ENCODE peak calls at places on chromosome 15, in six cellular contexts. M is small intestine; V is stimulated activated CD8-positive, alpha-beta memory T cell treated with anti-CD3 and anti-CD28 coated beads, Interleukin-2, amount 100 ng/mL, for 48 hours; S is adrenal gland; G is epithelial cell of prostate; P is astrocyte of the spinal cord. U is an unnamed sample.

GRCh38 chr15:31147943-31148621 is 46.6 kb upstream of the TRPM1 start:
- DNase-seq in G (no peak), S (no peak), P (no peak), V (no peak), M (no peak), U (no peak)

GRCh38 chr15:80568876-80569605 is 126.1 kb upstream of the ABHD17C start:
- DNase-seq in V (no peak), M (no peak), S (no peak), P (peak), G (no peak), U (no peak)

GRCh38 chr15:64930019-64930652 is 18.4 kb downstream of the ANKDD1A start:
- DNase-seq in G (no peak), P (no peak), M (no peak), V (no peak), S (no peak), U (no peak)

GRCh38 chr15:66771351-66771650 is 69.3 kb downstream of the SMAD6 start:
- DNase-seq in P (no peak), G (no peak), M (no peak), V (no peak), S (no peak), U (no peak)

GRCh38 chr15:61921093-61921492 is 139.2 kb downstream of the VPS13C start:
- DNase-seq in V (no peak), M (no peak), G (no peak), S (no peak), P (no peak), U (no peak)

GRCh38 chr15:76753771-76754170 is 151.4 kb downstream of the SCAPER start:
- DNase-seq in M (no peak), G (no peak), S (no peak), V (no peak), P (no peak), U (no peak)

GRCh38 chr15:46441294-46442062 is 806.6 kb downstream of the SQOR start:
- DNase-seq in S (no peak), P (peak), G (no peak), V (no peak), M (no peak), U (no peak)

GRCh38 chr15:66095871-66096710 is 157.5 kb downstream of the MEGF11 start:
- DNase-seq in V (no peak), G (no peak), M (no peak), P (no peak), S (no peak), U (no peak)

GRCh38 chr15:51335538-51335961 is 2.8 kb downstream of the CYP19A1 start:
- DNase-seq in S (no peak), V (no peak), P (no peak), G (no peak), M (no peak), U (no peak)

U was measured in thoracic aorta.